ENCODE peak calls at places on chromosome 22, in eight cellular contexts. One of them, this sample, is unnamed.

GRCh38 chr22:38291201-38291777 is 18.5 kb upstream of the TMEM184B start:
- DNase-seq in Peyer's patch: no peak
- DNase-seq in NB4: no peak
- DNase-seq in A549: no peak
- DNase-seq in GM12878: no peak
- DNase-seq in IMR-90: no peak
- DNase-seq in prostate gland: no peak
- DNase-seq in stomach: no peak
- DNase-seq in this sample: no peak

GRCh38 chr22:35542157-35542971 is 1.7 kb downstream of the RASD2 start:
- DNase-seq in GM12878: no peak
- DNase-seq in A549: no peak
- DNase-seq in stomach: no peak
- DNase-seq in Peyer's patch: no peak
- DNase-seq in IMR-90: no peak
- DNase-seq in NB4: no peak
- DNase-seq in prostate gland: no peak
- DNase-seq in this sample: peak; percentile 77

GRCh38 chr22:23754220-23754919 is at the start of gene VPREB3:
- DNase-seq in IMR-90: no peak
- DNase-seq in GM12878: no peak
- DNase-seq in prostate gland: no peak
- DNase-seq in Peyer's patch: peak; percentile 83
- DNase-seq in NB4: no peak
- DNase-seq in stomach: no peak
- DNase-seq in A549: no peak
- DNase-seq in this sample: no peak

GRCh38 chr22:29003975-29004646 is 57.5 kb downstream of the C22orf31 start:
- DNase-seq in A549: no peak
- DNase-seq in IMR-90: no peak
- DNase-seq in stomach: peak; percentile 55
- DNase-seq in prostate gland: peak; percentile 85
- DNase-seq in GM12878: no peak
- DNase-seq in Peyer's patch: no peak
- DNase-seq in NB4: no peak
- DNase-seq in this sample: peak; percentile 93

GRCh38 chr22:43239956-43240355 is 53.0 kb upstream of the TTLL12 start:
- DNase-seq in prostate gland: no peak
- DNase-seq in GM12878: no peak
- DNase-seq in A549: no peak
- DNase-seq in IMR-90: no peak
- DNase-seq in Peyer's patch: no peak
- DNase-seq in stomach: no peak
- DNase-seq in NB4: no peak
- DNase-seq in this sample: no peak

GRCh38 chr22:46971141-46971775 is 208.8 kb downstream of the TBC1D22A start:
- DNase-seq in GM12878: no peak
- DNase-seq in A549: no peak
- DNase-seq in Peyer's patch: no peak
- DNase-seq in NB4: no peak
- DNase-seq in prostate gland: no peak
- DNase-seq in IMR-90: peak; percentile 83
- DNase-seq in stomach: no peak
- DNase-seq in this sample: peak; percentile 56

GRCh38 chr22:35335936-35336781 is 36.5 kb downstream of the TOM1 start:
- DNase-seq in NB4: no peak
- DNase-seq in stomach: peak; percentile 79
- DNase-seq in GM12878: no peak
- DNase-seq in prostate gland: no peak
- DNase-seq in IMR-90: no peak
- DNase-seq in Peyer's patch: no peak
- DNase-seq in A549: no peak
- DNase-seq in this sample: no peak

GRCh38 chr22:46613606-46613997 is 6.6 kb upstream of the GRAMD4 start:
- DNase-seq in GM12878: peak; percentile 28
- DNase-seq in Peyer's patch: peak; percentile 55
- DNase-seq in A549: no peak
- DNase-seq in prostate gland: no peak
- DNase-seq in IMR-90: no peak
- DNase-seq in stomach: no peak
- DNase-seq in NB4: peak; percentile 60
- DNase-seq in this sample: no peak

GRCh38 chr22:35072939-35073338 is 7.0 kb downstream of the ISX start:
- DNase-seq in prostate gland: no peak
- DNase-seq in stomach: no peak
- DNase-seq in Peyer's patch: no peak
- DNase-seq in NB4: peak; percentile 76
- DNase-seq in A549: no peak
- DNase-seq in IMR-90: peak; percentile 3
- DNase-seq in GM12878: no peak
- DNase-seq in this sample: no peak

GRCh38 chr22:36863281-36863680 is 2.5 kb downstream of the NCF4 start:
- DNase-seq in prostate gland: no peak
- DNase-seq in A549: no peak
- DNase-seq in Peyer's patch: no peak
- DNase-seq in stomach: no peak
- DNase-seq in IMR-90: no peak
- DNase-seq in NB4: no peak
- DNase-seq in GM12878: no peak
- DNase-seq in this sample: no peak

GRCh38 chr22:37686002-37686982 is at the start of gene NOL12:
- DNase-seq in IMR-90: peak; percentile 86
- DNase-seq in prostate gland: peak; percentile 70
- DNase-seq in stomach: peak; percentile 85
- DNase-seq in A549: peak; percentile 62
- DNase-seq in GM12878: peak; percentile 72
- DNase-seq in NB4: peak; percentile 91
- DNase-seq in Peyer's patch: peak; percentile 67
- DNase-seq in this sample: peak; percentile 75

GRCh38 chr22:21837184-21837979 is 30.1 kb downstream of the MAPK1 start:
- DNase-seq in stomach: no peak
- DNase-seq in GM12878: no peak
- DNase-seq in IMR-90: peak; percentile 91
- DNase-seq in A549: peak; percentile 9
- DNase-seq in NB4: no peak
- DNase-seq in prostate gland: no peak
- DNase-seq in Peyer's patch: no peak
- DNase-seq in this sample: peak; percentile 51

GRCh38 chr22:41910599-41911291 is 4.1 kb downstream of the SHISA8 start:
- DNase-seq in GM12878: no peak
- DNase-seq in IMR-90: no peak
- DNase-seq in A549: no peak
- DNase-seq in stomach: peak; percentile 61
- DNase-seq in prostate gland: peak; percentile 27
- DNase-seq in Peyer's patch: no peak
- DNase-seq in NB4: no peak
- DNase-seq in this sample: peak; percentile 29

GRCh38 chr22:21933899-21934298 is 18.7 kb downstream of the PPM1F start:
- DNase-seq in stomach: no peak
- DNase-seq in prostate gland: no peak
- DNase-seq in GM12878: no peak
- DNase-seq in A549: no peak
- DNase-seq in IMR-90: no peak
- DNase-seq in NB4: no peak
- DNase-seq in Peyer's patch: no peak
- DNase-seq in this sample: no peak

GRCh38 chr22:36911887-36912661 is 1.4 kb upstream of the CSF2RB start:
- DNase-seq in prostate gland: no peak
- DNase-seq in IMR-90: no peak
- DNase-seq in GM12878: no peak
- DNase-seq in A549: no peak
- DNase-seq in Peyer's patch: no peak
- DNase-seq in stomach: no peak
- DNase-seq in NB4: no peak
- DNase-seq in this sample: no peak

GRCh38 chr22:35489225-35489624 is 51.4 kb upstream of the RASD2 start:
- DNase-seq in prostate gland: no peak
- DNase-seq in A549: no peak
- DNase-seq in GM12878: no peak
- DNase-seq in Peyer's patch: no peak
- DNase-seq in NB4: no peak
- DNase-seq in IMR-90: no peak
- DNase-seq in stomach: no peak
- DNase-seq in this sample: no peak

GRCh38 chr22:26362471-26362870 is 66.6 kb upstream of the ASPHD2 start:
- DNase-seq in A549: no peak
- DNase-seq in NB4: no peak
- DNase-seq in IMR-90: peak; percentile 6
- DNase-seq in GM12878: no peak
- DNase-seq in prostate gland: no peak
- DNase-seq in stomach: no peak
- DNase-seq in Peyer's patch: no peak
- DNase-seq in this sample: no peak
- H3K4me3 ChIP-seq in A549: no peak overlapping the region
- H3K4me3 ChIP-seq in NB4: no peak overlapping the region
- H3K4me3 ChIP-seq in IMR-90: no peak overlapping the region
- H3K4me3 ChIP-seq in GM12878: no peak overlapping the region
- H3K4me3 ChIP-seq in prostate gland: no peak overlapping the region
- H3K4me3 ChIP-seq in stomach: no peak overlapping the region
- H3K4me3 ChIP-seq in Peyer's patch: no peak overlapping the region
- H3K4me3 ChIP-seq in this sample: no peak overlapping the region

GRCh38 chr22:27919943-27920755 is 1.1 kb upstream of the PITPNB start:
- DNase-seq in prostate gland: no peak
- DNase-seq in A549: peak; percentile 10
- DNase-seq in Peyer's patch: no peak
- DNase-seq in NB4: no peak
- DNase-seq in stomach: no peak
- DNase-seq in GM12878: no peak
- DNase-seq in IMR-90: peak; percentile 72
- DNase-seq in this sample: peak; percentile 9
- TF ChIP-seq POLR2A in prostate gland: no peak
- TF ChIP-seq POLR2A in A549: no peak
- TF ChIP-seq POLR2A in Peyer's patch: no peak
- TF ChIP-seq POLR2A in NB4: no peak
- TF ChIP-seq POLR2A in stomach: no peak
- TF ChIP-seq POLR2A in GM12878: no peak
- TF ChIP-seq POLR2A in IMR-90: no peak
- TF ChIP-seq POLR2A in this sample: no peak

DNA sequence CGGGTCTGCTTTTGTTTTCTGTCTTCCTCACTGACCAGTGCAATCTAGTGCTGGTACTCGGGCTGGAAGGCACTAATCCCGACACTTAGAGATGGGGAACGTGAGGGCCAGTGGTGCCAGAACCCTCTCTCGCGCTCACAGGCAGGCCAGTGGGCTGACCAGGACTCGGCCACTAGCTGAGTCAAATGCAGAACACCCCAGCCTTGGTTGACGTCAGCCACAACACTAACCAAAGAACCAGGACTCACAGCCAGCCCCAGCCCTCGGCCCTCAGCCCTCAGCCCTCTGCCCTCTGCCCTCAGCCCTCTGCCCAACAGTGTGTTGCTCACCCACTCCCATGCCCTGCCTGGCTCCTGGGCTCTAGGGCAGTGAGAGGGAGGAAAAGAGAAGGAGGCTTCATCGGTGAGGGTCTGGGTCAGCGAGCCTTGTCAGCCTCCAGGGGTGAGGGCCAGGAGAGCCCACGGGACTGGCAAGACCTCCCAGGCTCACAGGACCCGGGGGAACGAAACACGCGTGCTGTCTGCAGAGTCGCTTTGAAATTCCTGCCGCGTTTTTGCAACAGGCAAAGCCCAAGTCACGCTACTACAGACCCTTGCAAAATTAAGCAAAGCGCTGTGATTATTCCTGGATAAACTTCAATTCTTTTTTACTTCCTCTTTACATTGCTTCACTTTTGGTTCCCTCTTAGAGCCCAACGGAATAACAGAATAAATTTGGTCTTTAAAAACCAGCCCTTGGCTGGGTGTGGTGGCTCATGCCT is 27.5 kb downstream of the KIAA0930 start:
- DNase-seq in prostate gland: no peak
- DNase-seq in stomach: no peak
- DNase-seq in A549: no peak
- DNase-seq in Peyer's patch: no peak
- DNase-seq in NB4: peak; percentile 74
- DNase-seq in GM12878: no peak
- DNase-seq in IMR-90: peak; percentile 81
- DNase-seq in this sample: no peak
- H3K4me3 ChIP-seq in prostate gland: no peak overlapping the region
- H3K4me3 ChIP-seq in stomach: peak overlapping the region; percentile 39
- H3K4me3 ChIP-seq in A549: peak overlapping the region; percentile 56
- H3K4me3 ChIP-seq in Peyer's patch: peak overlapping the region; percentile 12
- H3K4me3 ChIP-seq in NB4: no peak overlapping the region
- H3K4me3 ChIP-seq in GM12878: no peak overlapping the region
- H3K4me3 ChIP-seq in IMR-90: peak overlapping the region; percentile 30
- H3K4me3 ChIP-seq in this sample: no peak overlapping the region

GRCh38 chr22:49931863-49932262 is 13.4 kb downstream of the CRELD2 start:
- DNase-seq in NB4: no peak
- DNase-seq in A549: no peak
- DNase-seq in prostate gland: no peak
- DNase-seq in IMR-90: no peak
- DNase-seq in Peyer's patch: peak; percentile 42
- DNase-seq in stomach: no peak
- DNase-seq in GM12878: no peak
- DNase-seq in this sample: no peak

GRCh38 chr22:49930128-49930527 is 11.7 kb downstream of the CRELD2 start:
- DNase-seq in NB4: no peak
- DNase-seq in IMR-90: no peak
- DNase-seq in GM12878: no peak
- DNase-seq in Peyer's patch: peak; percentile 37
- DNase-seq in A549: no peak
- DNase-seq in stomach: no peak
- DNase-seq in prostate gland: no peak
- DNase-seq in this sample: no peak

GRCh38 chr22:49929553-49929979 is 11.1 kb downstream of the CRELD2 start:
- DNase-seq in prostate gland: no peak
- DNase-seq in stomach: peak; percentile 81
- DNase-seq in GM12878: no peak
- DNase-seq in A549: no peak
- DNase-seq in NB4: peak; percentile 66
- DNase-seq in Peyer's patch: peak; percentile 85
- DNase-seq in IMR-90: no peak
- DNase-seq in this sample: peak; percentile 66

GRCh38 chr22:49928571-49929552 is 10.4 kb downstream of the CRELD2 start:
- DNase-seq in A549: no peak
- DNase-seq in Peyer's patch: no peak
- DNase-seq in prostate gland: no peak
- DNase-seq in GM12878: no peak
- DNase-seq in NB4: no peak
- DNase-seq in IMR-90: no peak
- DNase-seq in stomach: no peak
- DNase-seq in this sample: no peak

DNA sequence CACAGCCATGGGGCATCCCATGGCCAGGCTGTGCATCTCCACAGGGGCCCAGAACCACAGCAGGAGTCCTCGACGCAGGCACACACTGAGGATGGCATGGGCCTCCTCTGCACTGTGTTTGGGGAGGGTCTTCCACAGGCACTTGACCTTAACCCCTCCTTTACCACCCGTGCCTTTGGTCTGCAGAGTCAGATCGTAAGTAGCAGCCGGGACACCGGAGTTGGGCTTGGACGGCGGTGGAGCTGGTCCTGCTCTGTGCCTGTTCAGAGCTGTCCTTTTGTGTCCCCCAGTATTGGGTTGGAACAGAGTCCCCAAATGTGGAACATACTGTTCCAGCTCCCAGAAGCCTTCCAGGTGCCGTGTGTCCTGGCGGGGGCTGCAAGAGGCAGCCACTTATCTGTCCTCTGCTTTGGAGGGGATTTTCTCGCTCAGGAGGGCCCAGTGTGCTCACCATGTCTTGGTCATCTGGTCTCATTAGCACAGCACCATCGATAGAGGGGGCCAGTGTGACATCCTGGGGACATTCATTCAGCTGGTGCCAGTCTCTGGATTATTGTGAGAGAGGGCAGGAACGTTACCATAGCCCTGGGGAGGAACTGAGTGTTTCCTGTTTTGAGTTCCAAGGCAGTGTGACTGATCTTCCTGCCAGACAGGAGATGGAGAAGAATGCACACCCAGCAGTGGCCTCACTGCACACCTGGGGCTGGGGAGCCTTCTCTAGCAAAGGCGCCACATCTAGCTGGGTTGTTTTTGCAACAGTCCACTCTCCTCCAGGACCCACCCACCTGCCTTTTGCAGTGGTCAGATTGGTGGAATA is 12.4 kb downstream of the CRELD2 start:
- DNase-seq in IMR-90: peak; percentile 66
- DNase-seq in GM12878: peak; percentile 78
- DNase-seq in stomach: peak; percentile 87
- DNase-seq in Peyer's patch: peak; percentile 87
- DNase-seq in NB4: peak; percentile 91
- DNase-seq in prostate gland: peak; percentile 93
- DNase-seq in A549: no peak
- DNase-seq in this sample: peak; percentile 90
- TF ChIP-seq POLR2A in IMR-90: no peak
- TF ChIP-seq POLR2A in GM12878: no peak
- TF ChIP-seq POLR2A in stomach: no peak
- TF ChIP-seq POLR2A in Peyer's patch: peak; percentile 42
- TF ChIP-seq POLR2A in NB4: no peak
- TF ChIP-seq POLR2A in prostate gland: peak; percentile 63
- TF ChIP-seq POLR2A in A549: no peak
- TF ChIP-seq POLR2A in this sample: peak; percentile 80